ENCODE peak calls at places on chromosomes 6 and 20, in nine cellular contexts. One of them, this sample, is unnamed.

GRCh38 chr6:125944434-125944816 is 12.1 kb upstream of the HINT3 start:
- DNase-seq in NCI-H1105: no peak
- DNase-seq in activated CD8-positive, alpha-beta memory T cell treated with anti-CD3 and anti-CD28 coated beads for 1 hour: no peak
- DNase-seq in NCI-H345: no peak
- DNase-seq in SK-N-SH: no peak
- DNase-seq in HTR-8/SVneo: no peak
- DNase-seq in GM19239: no peak
- DNase-seq in B cell: no peak
- DNase-seq in hypothalamus: peak; percentile 40
- DNase-seq in this sample: no peak

GRCh38 chr6:135230702-135231468 is 49.8 kb downstream of the MYB start:
- DNase-seq in SK-N-SH: no peak
- DNase-seq in B cell: no peak
- DNase-seq in activated CD8-positive, alpha-beta memory T cell treated with anti-CD3 and anti-CD28 coated beads for 1 hour: no peak
- DNase-seq in NCI-H345: no peak
- DNase-seq in HTR-8/SVneo: no peak
- DNase-seq in GM19239: no peak
- DNase-seq in hypothalamus: no peak
- DNase-seq in NCI-H1105: no peak
- DNase-seq in this sample: no peak

GRCh38 chr20:60073086-60073485 is 114.9 kb downstream of the CDH26 start:
- DNase-seq in GM19239: no peak
- DNase-seq in NCI-H1105: no peak
- DNase-seq in HTR-8/SVneo: no peak
- DNase-seq in activated CD8-positive, alpha-beta memory T cell treated with anti-CD3 and anti-CD28 coated beads for 1 hour: no peak
- DNase-seq in NCI-H345: no peak
- DNase-seq in hypothalamus: no peak
- DNase-seq in SK-N-SH: no peak
- DNase-seq in B cell: no peak
- DNase-seq in this sample: no peak

GRCh38 chr6:54617730-54618129 is 228.8 kb upstream of the FAM83B start:
- DNase-seq in SK-N-SH: no peak
- DNase-seq in hypothalamus: no peak
- DNase-seq in activated CD8-positive, alpha-beta memory T cell treated with anti-CD3 and anti-CD28 coated beads for 1 hour: no peak
- DNase-seq in NCI-H1105: no peak
- DNase-seq in HTR-8/SVneo: no peak
- DNase-seq in B cell: no peak
- DNase-seq in GM19239: no peak
- DNase-seq in NCI-H345: no peak
- DNase-seq in this sample: no peak

GRCh38 chr20:24118781-24119175 is 130.2 kb upstream of the GGTLC1 start:
- DNase-seq in activated CD8-positive, alpha-beta memory T cell treated with anti-CD3 and anti-CD28 coated beads for 1 hour: no peak
- DNase-seq in B cell: no peak
- DNase-seq in hypothalamus: no peak
- DNase-seq in GM19239: no peak
- DNase-seq in SK-N-SH: peak; percentile 34
- DNase-seq in NCI-H345: no peak
- DNase-seq in NCI-H1105: no peak
- DNase-seq in HTR-8/SVneo: no peak
- DNase-seq in this sample: no peak

GRCh38 chr6:99637629-99638028 is 31.0 kb downstream of the PRDM13 start:
- DNase-seq in NCI-H345: no peak
- DNase-seq in activated CD8-positive, alpha-beta memory T cell treated with anti-CD3 and anti-CD28 coated beads for 1 hour: no peak
- DNase-seq in B cell: no peak
- DNase-seq in HTR-8/SVneo: no peak
- DNase-seq in hypothalamus: no peak
- DNase-seq in SK-N-SH: no peak
- DNase-seq in NCI-H1105: no peak
- DNase-seq in GM19239: no peak
- DNase-seq in this sample: no peak

GRCh38 chr20:25491446-25492038 is 84.1 kb downstream of the GINS1 start:
- DNase-seq in activated CD8-positive, alpha-beta memory T cell treated with anti-CD3 and anti-CD28 coated beads for 1 hour: no peak
- DNase-seq in NCI-H1105: no peak
- DNase-seq in B cell: no peak
- DNase-seq in NCI-H345: no peak
- DNase-seq in SK-N-SH: no peak
- DNase-seq in GM19239: no peak
- DNase-seq in hypothalamus: no peak
- DNase-seq in HTR-8/SVneo: no peak
- DNase-seq in this sample: no peak

GRCh38 chr6:33849500-33850075 is 45.8 kb upstream of the MLN start:
- DNase-seq in NCI-H345: no peak
- DNase-seq in hypothalamus: no peak
- DNase-seq in GM19239: no peak
- DNase-seq in B cell: no peak
- DNase-seq in activated CD8-positive, alpha-beta memory T cell treated with anti-CD3 and anti-CD28 coated beads for 1 hour: no peak
- DNase-seq in SK-N-SH: no peak
- DNase-seq in HTR-8/SVneo: no peak
- DNase-seq in NCI-H1105: no peak
- DNase-seq in this sample: no peak

GRCh38 chr6:11828185-11828897 is 49.7 kb upstream of the ADTRP start:
- DNase-seq in activated CD8-positive, alpha-beta memory T cell treated with anti-CD3 and anti-CD28 coated beads for 1 hour: no peak
- DNase-seq in NCI-H1105: no peak
- DNase-seq in B cell: peak; percentile 33
- DNase-seq in hypothalamus: no peak
- DNase-seq in SK-N-SH: no peak
- DNase-seq in NCI-H345: no peak
- DNase-seq in HTR-8/SVneo: no peak
- DNase-seq in GM19239: no peak
- DNase-seq in this sample: no peak

GRCh38 chr20:23193985-23194384 is 107.9 kb upstream of the CD93 start:
- DNase-seq in HTR-8/SVneo: no peak
- DNase-seq in SK-N-SH: no peak
- DNase-seq in hypothalamus: no peak
- DNase-seq in NCI-H345: no peak
- DNase-seq in GM19239: no peak
- DNase-seq in activated CD8-positive, alpha-beta memory T cell treated with anti-CD3 and anti-CD28 coated beads for 1 hour: no peak
- DNase-seq in B cell: no peak
- DNase-seq in NCI-H1105: no peak
- DNase-seq in this sample: no peak

GRCh38 chr6:123316733-123317323 is 319.9 kb downstream of the TRDN start:
- DNase-seq in NCI-H345: peak; percentile 43
- DNase-seq in hypothalamus: no peak
- DNase-seq in NCI-H1105: peak; percentile 29
- DNase-seq in activated CD8-positive, alpha-beta memory T cell treated with anti-CD3 and anti-CD28 coated beads for 1 hour: no peak
- DNase-seq in HTR-8/SVneo: no peak
- DNase-seq in B cell: no peak
- DNase-seq in SK-N-SH: peak; percentile 0
- DNase-seq in GM19239: no peak
- DNase-seq in this sample: no peak

GRCh38 chr20:60091284-60091683 is 133.1 kb downstream of the CDH26 start:
- DNase-seq in B cell: no peak
- DNase-seq in HTR-8/SVneo: no peak
- DNase-seq in SK-N-SH: no peak
- DNase-seq in NCI-H1105: no peak
- DNase-seq in activated CD8-positive, alpha-beta memory T cell treated with anti-CD3 and anti-CD28 coated beads for 1 hour: no peak
- DNase-seq in GM19239: no peak
- DNase-seq in hypothalamus: no peak
- DNase-seq in NCI-H345: no peak
- DNase-seq in this sample: no peak

GRCh38 chr6:25017932-25018581 is 82.3 kb upstream of the RIPOR2 start:
- DNase-seq in NCI-H1105: no peak
- DNase-seq in SK-N-SH: no peak
- DNase-seq in GM19239: no peak
- DNase-seq in B cell: peak; percentile 64
- DNase-seq in hypothalamus: no peak
- DNase-seq in activated CD8-positive, alpha-beta memory T cell treated with anti-CD3 and anti-CD28 coated beads for 1 hour: peak; percentile 71
- DNase-seq in NCI-H345: peak; percentile 68
- DNase-seq in HTR-8/SVneo: peak; percentile 35
- DNase-seq in this sample: no peak

GRCh38 chr20:16707674-16708073 is 22.2 kb upstream of the SNRPB2 start:
- DNase-seq in NCI-H345: no peak
- DNase-seq in hypothalamus: no peak
- DNase-seq in SK-N-SH: no peak
- DNase-seq in B cell: no peak
- DNase-seq in activated CD8-positive, alpha-beta memory T cell treated with anti-CD3 and anti-CD28 coated beads for 1 hour: no peak
- DNase-seq in HTR-8/SVneo: no peak
- DNase-seq in GM19239: no peak
- DNase-seq in NCI-H1105: no peak
- DNase-seq in this sample: no peak

GRCh38 chr6:15066433-15067337 is 179.2 kb upstream of the JARID2 start:
- DNase-seq in NCI-H345: no peak
- DNase-seq in HTR-8/SVneo: peak; percentile 68
- DNase-seq in hypothalamus: no peak
- DNase-seq in GM19239: no peak
- DNase-seq in NCI-H1105: no peak
- DNase-seq in SK-N-SH: no peak
- DNase-seq in B cell: no peak
- DNase-seq in activated CD8-positive, alpha-beta memory T cell treated with anti-CD3 and anti-CD28 coated beads for 1 hour: no peak
- DNase-seq in this sample: no peak

GRCh38 chr6:49551126-49551865 is 828 bp downstream of the C6orf141 start:
- DNase-seq in NCI-H345: no peak
- DNase-seq in hypothalamus: no peak
- DNase-seq in GM19239: no peak
- DNase-seq in SK-N-SH: no peak
- DNase-seq in activated CD8-positive, alpha-beta memory T cell treated with anti-CD3 and anti-CD28 coated beads for 1 hour: no peak
- DNase-seq in HTR-8/SVneo: no peak
- DNase-seq in B cell: no peak
- DNase-seq in NCI-H1105: no peak
- DNase-seq in this sample: no peak

GRCh38 chr20:50085146-50085480 is 27.8 kb downstream of the UBE2V1 start:
- DNase-seq in hypothalamus: no peak
- DNase-seq in GM19239: no peak
- DNase-seq in NCI-H345: no peak
- DNase-seq in SK-N-SH: no peak
- DNase-seq in activated CD8-positive, alpha-beta memory T cell treated with anti-CD3 and anti-CD28 coated beads for 1 hour: no peak
- DNase-seq in HTR-8/SVneo: no peak
- DNase-seq in B cell: no peak
- DNase-seq in NCI-H1105: no peak
- DNase-seq in this sample: no peak

GRCh38 chr6:141445928-141446628 is 686.6 kb upstream of the GJE1 start:
- DNase-seq in B cell: no peak
- DNase-seq in HTR-8/SVneo: no peak
- DNase-seq in NCI-H1105: no peak
- DNase-seq in activated CD8-positive, alpha-beta memory T cell treated with anti-CD3 and anti-CD28 coated beads for 1 hour: no peak
- DNase-seq in hypothalamus: no peak
- DNase-seq in GM19239: no peak
- DNase-seq in NCI-H345: no peak
- DNase-seq in SK-N-SH: no peak
- DNase-seq in this sample: no peak

GRCh38 chr6:72784071-72784470 is 162.2 kb downstream of the KCNQ5 start:
- DNase-seq in HTR-8/SVneo: no peak
- DNase-seq in GM19239: no peak
- DNase-seq in SK-N-SH: no peak
- DNase-seq in activated CD8-positive, alpha-beta memory T cell treated with anti-CD3 and anti-CD28 coated beads for 1 hour: no peak
- DNase-seq in hypothalamus: no peak
- DNase-seq in B cell: no peak
- DNase-seq in NCI-H345: no peak
- DNase-seq in NCI-H1105: no peak
- DNase-seq in this sample: no peak

GRCh38 chr6:104566411-104566810 is 293.3 kb downstream of the HACE1 start:
- DNase-seq in SK-N-SH: no peak
- DNase-seq in HTR-8/SVneo: no peak
- DNase-seq in hypothalamus: no peak
- DNase-seq in activated CD8-positive, alpha-beta memory T cell treated with anti-CD3 and anti-CD28 coated beads for 1 hour: no peak
- DNase-seq in NCI-H1105: no peak
- DNase-seq in NCI-H345: no peak
- DNase-seq in GM19239: no peak
- DNase-seq in B cell: no peak
- DNase-seq in this sample: no peak